ENCODE peak calls at places on chromosomes 7 and 10, in four cellular contexts. One of them, this sample, is unnamed.

GRCh38 chr7:36875794-36876193 is 151.5 kb upstream of the AOAH start:
- DNase-seq in WERI-Rb-1: no peak
- DNase-seq in OCI-LY7: no peak
- DNase-seq in Peyer's patch: no peak
- DNase-seq in this sample: no peak

GRCh38 chr10:61992683-61993629 is 91.5 kb downstream of the ARID5B start:
- DNase-seq in WERI-Rb-1: no peak
- DNase-seq in OCI-LY7: peak
- DNase-seq in Peyer's patch: no peak
- DNase-seq in this sample: peak

GRCh38 chr10:12635127-12635541 is 285.8 kb downstream of the CAMK1D start:
- DNase-seq in Peyer's patch: no peak
- DNase-seq in WERI-Rb-1: no peak
- DNase-seq in OCI-LY7: no peak
- DNase-seq in this sample: no peak

GRCh38 chr10:123549761-123550454 is 116.2 kb upstream of the GPR26 start:
- DNase-seq in Peyer's patch: no peak
- DNase-seq in OCI-LY7: no peak
- DNase-seq in WERI-Rb-1: no peak
- DNase-seq in this sample: peak

GRCh38 chr7:70230761-70231160 is 632.5 kb downstream of the AUTS2 start:
- DNase-seq in Peyer's patch: no peak
- DNase-seq in OCI-LY7: no peak
- DNase-seq in WERI-Rb-1: no peak
- DNase-seq in this sample: no peak

GRCh38 chr10:114250246-114250645 is 11.2 kb downstream of the VWA2 start:
- DNase-seq in Peyer's patch: no peak
- DNase-seq in OCI-LY7: no peak
- DNase-seq in WERI-Rb-1: no peak
- DNase-seq in this sample: no peak

GRCh38 chr10:62037166-62037831 is 135.8 kb downstream of the ARID5B start:
- DNase-seq in OCI-LY7: no peak
- DNase-seq in WERI-Rb-1: no peak
- DNase-seq in Peyer's patch: no peak
- DNase-seq in this sample: no peak

GRCh38 chr7:129202058-129202777 is 13.8 kb downstream of the SMO start:
- DNase-seq in Peyer's patch: no peak
- DNase-seq in WERI-Rb-1: no peak
- DNase-seq in OCI-LY7: no peak
- DNase-seq in this sample: no peak

GRCh38 chr7:16579216-16579615 is 52.6 kb downstream of the LRRC72 start:
- DNase-seq in OCI-LY7: no peak
- DNase-seq in Peyer's patch: no peak
- DNase-seq in WERI-Rb-1: no peak
- DNase-seq in this sample: no peak

GRCh38 chr10:101829561-101830315 is 11.5 kb upstream of the OGA start:
- DNase-seq in OCI-LY7: peak
- DNase-seq in WERI-Rb-1: no peak
- DNase-seq in Peyer's patch: peak
- DNase-seq in this sample: no peak

GRCh38 chr10:5509236-5509635 is 9.9 kb upstream of the CALML5 start:
- DNase-seq in Peyer's patch: peak
- DNase-seq in OCI-LY7: peak
- DNase-seq in WERI-Rb-1: no peak
- DNase-seq in this sample: no peak

GRCh38 chr7:151056286-151057037 is 1.2 kb downstream of the CDK5 start:
- DNase-seq in Peyer's patch: no peak
- DNase-seq in WERI-Rb-1: peak
- DNase-seq in OCI-LY7: peak
- DNase-seq in this sample: no peak

GRCh38 chr10:110326351-110327032 is 21.8 kb upstream of the SMNDC1 start:
- DNase-seq in WERI-Rb-1: no peak
- DNase-seq in Peyer's patch: no peak
- DNase-seq in OCI-LY7: no peak
- DNase-seq in this sample: no peak

GRCh38 chr7:104943502-104944343 is 70.3 kb upstream of the KMT2E start:
- DNase-seq in OCI-LY7: peak
- DNase-seq in Peyer's patch: peak
- DNase-seq in WERI-Rb-1: no peak
- DNase-seq in this sample: no peak

DNA sequence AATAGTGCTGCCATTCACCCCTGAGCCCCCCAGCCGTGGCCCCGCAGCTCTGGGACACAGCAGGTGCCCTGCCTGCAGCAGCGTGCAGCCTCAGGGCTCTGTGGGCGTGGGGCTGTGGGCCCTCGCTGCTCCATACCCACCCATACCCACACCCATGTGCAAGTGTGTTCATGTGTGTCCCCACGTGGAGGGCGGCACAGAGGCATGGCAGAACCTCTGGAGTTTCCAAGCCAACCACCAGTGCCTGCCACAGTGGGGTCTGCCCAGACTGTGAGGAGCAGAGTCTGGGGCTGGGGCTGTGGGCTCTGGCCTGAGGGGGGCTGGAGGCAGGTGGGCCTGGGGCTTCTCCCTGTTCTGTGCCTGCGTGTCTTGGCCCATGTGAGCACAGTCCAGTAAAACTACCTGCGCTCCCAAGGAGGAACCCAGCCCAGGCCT is 2.4 kb downstream of the PRAP1 start:
- DNase-seq in OCI-LY7: no peak
- DNase-seq in WERI-Rb-1: no peak
- DNase-seq in Peyer's patch: no peak
- DNase-seq in this sample: no peak
- TF ChIP-seq CTCF in OCI-LY7: no peak
- TF ChIP-seq CTCF in WERI-Rb-1: no peak
- TF ChIP-seq CTCF in Peyer's patch: no peak
- TF ChIP-seq CTCF in this sample: no peak

GRCh38 chr7:50305697-50306300 is 1.3 kb downstream of the IKZF1 start:
- DNase-seq in OCI-LY7: no peak
- DNase-seq in Peyer's patch: no peak
- DNase-seq in WERI-Rb-1: no peak
- DNase-seq in this sample: no peak
- H3K4me3 ChIP-seq in OCI-LY7: peak
- H3K4me3 ChIP-seq in Peyer's patch: peak
- H3K4me3 ChIP-seq in WERI-Rb-1: no peak
- H3K4me3 ChIP-seq in this sample: peak

GRCh38 chr10:24255115-24255895 is 46.4 kb downstream of the KIAA1217 start:
- DNase-seq in OCI-LY7: no peak
- DNase-seq in WERI-Rb-1: no peak
- DNase-seq in Peyer's patch: no peak
- DNase-seq in this sample: no peak

GRCh38 chr10:24254180-24254579 is 45.2 kb downstream of the KIAA1217 start:
- DNase-seq in Peyer's patch: no peak
- DNase-seq in WERI-Rb-1: no peak
- DNase-seq in OCI-LY7: no peak
- DNase-seq in this sample: no peak

GRCh38 chr10:24257588-24257987 is 48.6 kb downstream of the KIAA1217 start:
- DNase-seq in WERI-Rb-1: no peak
- DNase-seq in OCI-LY7: no peak
- DNase-seq in Peyer's patch: no peak
- DNase-seq in this sample: no peak

GRCh38 chr10:24255907-24256306 is 47.0 kb downstream of the KIAA1217 start:
- DNase-seq in WERI-Rb-1: peak
- DNase-seq in OCI-LY7: no peak
- DNase-seq in Peyer's patch: no peak
- DNase-seq in this sample: no peak

DNA sequence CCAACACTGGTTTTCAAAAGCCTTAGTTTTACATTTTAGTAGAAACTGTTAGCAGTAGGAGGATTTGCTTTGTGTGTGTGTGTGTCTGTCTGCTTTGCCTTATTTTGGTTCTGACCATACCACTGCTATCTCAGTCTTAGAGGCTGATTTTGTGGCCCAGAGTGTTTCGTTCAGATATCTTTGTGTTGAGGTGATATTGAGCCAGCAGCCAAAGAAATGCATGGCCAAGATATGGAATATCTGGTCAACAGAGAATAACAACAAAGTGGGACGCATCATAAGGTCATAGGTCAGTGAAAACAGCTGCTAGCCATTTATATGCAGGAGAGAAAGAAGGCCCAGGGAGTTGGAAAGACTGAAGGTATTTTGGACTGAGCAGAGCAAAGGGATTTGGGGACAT is 47.7 kb downstream of the KIAA1217 start:
- DNase-seq in OCI-LY7: no peak
- DNase-seq in WERI-Rb-1: no peak
- DNase-seq in Peyer's patch: no peak
- DNase-seq in this sample: no peak
- H3K27ac ChIP-seq in OCI-LY7: no peak
- H3K27ac ChIP-seq in WERI-Rb-1: no peak
- H3K27ac ChIP-seq in Peyer's patch: no peak
- H3K27ac ChIP-seq in this sample: peak

DNA sequence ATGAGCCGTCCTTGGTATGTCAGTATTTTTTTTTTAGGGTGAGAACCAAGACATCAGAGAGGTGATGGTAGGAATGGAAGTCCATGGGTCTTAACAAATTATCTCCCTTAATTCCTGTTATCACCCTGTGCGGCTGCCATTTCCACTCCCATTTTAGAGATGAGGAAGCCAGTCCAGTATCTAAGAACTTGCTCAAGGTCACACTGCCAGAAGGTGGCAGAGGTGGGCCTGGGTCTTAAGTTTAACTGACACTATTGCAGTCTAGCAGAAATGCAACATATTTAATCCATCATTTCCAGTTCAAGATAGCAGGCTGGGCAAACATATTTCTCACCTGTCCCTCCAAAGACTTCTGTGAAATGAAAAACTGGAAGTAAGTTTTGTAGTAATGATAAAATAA is 108.3 kb downstream of the GLI3 start:
- DNase-seq in OCI-LY7: peak
- DNase-seq in WERI-Rb-1: peak
- DNase-seq in Peyer's patch: no peak
- DNase-seq in this sample: no peak
- TF ChIP-seq CTCF in OCI-LY7: peak
- TF ChIP-seq CTCF in WERI-Rb-1: peak
- TF ChIP-seq CTCF in Peyer's patch: no peak
- TF ChIP-seq CTCF in this sample: no peak

This sample was measured in coronary artery.